ENCODE peak calls at places on chromosomes 6 and 20, in seven cellular contexts. F is progenitor cell of endocrine pancreas, Q is tibial nerve, U is prostate gland, O is bronchial epithelial cell, J is ovary, K is RWPE1. Y is an unnamed sample.

GRCh38 chr20:15491564-15491963 is 1081.7 kb downstream of the KIF16B start:
- DNase-seq in F (no peak), Q (no peak), U (no peak), O (peak; percentile 19), J (no peak), K (no peak), Y (no peak)

GRCh38 chr20:62875419-62876355 is 14.1 kb upstream of the TCFL5 start:
- DNase-seq in F (peak; percentile 62), Q (peak; percentile 53), U (peak; percentile 60), O (peak; percentile 42), J (peak; percentile 69), K (peak; percentile 81), Y (no peak)

GRCh38 chr6:134063966-134064445 is 11.6 kb upstream of the SLC2A12 start:
- DNase-seq in F (peak; percentile 28), Q (peak; percentile 24), U (peak; percentile 63), O (peak; percentile 69), J (peak; percentile 46), K (peak; percentile 70), Y (peak; percentile 22)

GRCh38 chr6:69179681-69180080 is 544.6 kb downstream of the ADGRB3 start:
- DNase-seq in F (no peak), Q (no peak), U (no peak), O (peak; percentile 63), J (no peak), K (peak; percentile 2), Y (no peak)

GRCh38 chr6:45795678-45796077 is 220.0 kb downstream of the CLIC5 start:
- DNase-seq in F (no peak), Q (no peak), U (no peak), O (no peak), J (no peak), K (no peak), Y (no peak)

GRCh38 chr6:17585766-17586502 is 14.2 kb upstream of the FAM8A1 start:
- DNase-seq in F (no peak), Q (no peak), U (no peak), O (peak; percentile 56), J (no peak), K (peak; percentile 26), Y (no peak)

GRCh38 chr6:4804095-4804494 is 27.9 kb downstream of the CDYL start:
- DNase-seq in F (no peak), Q (no peak), U (no peak), O (peak; percentile 73), J (no peak), K (peak; percentile 68), Y (no peak)

GRCh38 chr6:157514659-157515496 is 133.9 kb downstream of the ZDHHC14 start:
- DNase-seq in F (no peak), Q (no peak), U (no peak), O (peak; percentile 46), J (no peak), K (peak; percentile 67), Y (no peak)

DNA sequence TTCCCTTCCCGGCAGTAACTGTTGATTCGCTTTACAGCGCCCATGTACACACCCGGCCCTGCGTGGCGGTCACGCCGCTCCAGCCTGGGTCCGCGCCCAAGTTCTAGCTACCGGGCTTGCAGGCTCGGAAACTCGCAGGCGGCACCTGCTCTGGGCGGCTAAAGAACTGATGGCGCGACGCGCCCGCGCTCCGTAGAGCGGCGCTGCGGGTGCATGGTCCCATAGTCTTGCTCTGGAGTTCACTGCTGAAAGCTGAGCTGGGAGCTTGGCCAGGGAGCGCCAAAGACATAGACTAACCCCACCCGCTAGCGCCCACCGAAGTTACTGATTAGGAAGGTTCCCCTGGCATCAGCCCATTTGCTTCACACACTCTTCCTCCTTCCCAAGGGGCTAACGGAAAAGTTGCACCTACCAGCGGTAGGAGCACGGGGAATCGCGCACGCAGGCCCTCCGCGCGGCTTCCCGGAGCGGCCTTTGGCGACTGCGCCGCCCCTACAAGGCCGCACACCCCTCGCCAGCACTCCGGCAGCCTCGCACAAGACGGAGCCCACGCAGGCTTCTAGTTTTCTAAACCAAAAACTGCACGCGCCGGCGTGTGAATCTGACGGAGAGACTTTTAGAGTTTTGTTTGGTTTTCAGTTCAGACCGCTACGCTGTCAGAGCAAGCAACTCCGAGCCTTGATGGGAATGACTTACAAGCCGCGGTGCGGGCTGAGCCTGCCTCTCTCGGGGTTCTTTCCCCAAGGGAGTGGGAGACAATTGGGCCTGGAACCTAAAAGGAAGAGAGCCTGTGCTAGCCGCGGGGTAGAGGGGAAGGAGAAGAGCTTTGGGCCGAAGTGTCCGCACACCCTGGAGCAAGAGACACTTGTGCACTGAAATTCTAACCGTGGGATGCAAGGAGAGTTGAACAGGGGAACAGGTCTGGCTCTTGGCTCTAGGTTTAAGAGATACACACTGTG is 994 bp upstream of the POU3F2 start:
- DNase-seq in F (no peak), Q (no peak), U (no peak), O (no peak), J (no peak), K (no peak), Y (no peak)
- TF ChIP-seq CTCF in F (peak; percentile 28), Q (no peak), U (no peak), O (no peak), J (no peak), K (no peak), Y (no peak)

GRCh38 chr20:34751453-34751852 is 47.3 kb downstream of the TP53INP2 start:
- DNase-seq in F (no peak), Q (no peak), U (no peak), O (no peak), J (no peak), K (no peak), Y (no peak)

GRCh38 chr20:34750484-34750883 is 46.3 kb downstream of the TP53INP2 start:
- DNase-seq in F (no peak), Q (no peak), U (no peak), O (no peak), J (no peak), K (no peak), Y (no peak)

GRCh38 chr20:34754611-34755010 is 50.5 kb downstream of the TP53INP2 start:
- DNase-seq in F (no peak), Q (no peak), U (no peak), O (no peak), J (no peak), K (no peak), Y (no peak)

GRCh38 chr20:34755367-34755766 is 51.2 kb downstream of the TP53INP2 start:
- DNase-seq in F (no peak), Q (no peak), U (no peak), O (no peak), J (no peak), K (no peak), Y (no peak)

DNA sequence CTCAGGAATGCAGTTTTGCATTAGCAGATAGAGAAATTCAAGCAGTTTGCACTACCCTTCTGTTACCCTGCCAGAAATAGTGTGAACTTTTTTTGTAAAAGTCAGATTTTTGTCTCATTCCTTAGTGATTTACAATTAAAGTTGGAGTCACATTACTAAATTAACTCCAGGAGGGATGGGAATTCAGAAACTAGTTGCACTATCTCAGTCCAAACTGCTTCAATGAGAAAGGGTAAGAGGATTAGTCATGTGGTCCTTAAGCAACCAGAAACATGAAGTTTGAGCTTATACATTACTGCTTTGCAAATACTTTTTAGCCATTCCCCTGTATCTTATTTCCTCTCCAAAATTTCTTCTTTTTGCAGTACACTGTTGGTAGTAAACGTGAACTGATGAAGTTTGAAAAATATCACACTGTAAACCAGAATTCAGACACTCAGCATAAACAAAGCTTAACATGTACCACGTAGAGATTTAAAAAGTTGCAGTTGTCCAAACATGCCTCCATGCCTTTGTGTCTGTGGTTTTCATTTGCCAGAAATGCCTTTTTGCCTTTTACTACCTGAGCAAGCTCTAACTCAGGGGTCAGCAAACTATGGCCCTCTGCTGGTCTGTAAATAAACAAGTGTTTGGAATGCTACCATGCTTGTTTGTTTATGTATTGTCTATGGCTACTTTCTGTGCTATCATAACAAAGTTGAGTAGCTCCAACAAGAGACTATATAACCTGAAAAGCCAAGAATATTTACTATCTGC is 49.7 kb downstream of the TP53INP2 start:
- DNase-seq in F (no peak), Q (no peak), U (no peak), O (peak; percentile 49), J (no peak), K (no peak), Y (no peak)
- TF ChIP-seq CTCF in F (no peak), Q (no peak), U (no peak), O (no peak), J (no peak), K (no peak), Y (no peak)

GRCh38 chr6:160750276-160750689 is 48.2 kb downstream of the PLG start:
- DNase-seq in F (peak; percentile 35), Q (no peak), U (no peak), O (peak; percentile 48), J (no peak), K (peak; percentile 29), Y (no peak)
- TF ChIP-seq CTCF in F (peak; percentile 80), Q (no peak), U (no peak), O (peak; percentile 91), J (no peak), K (peak; percentile 21), Y (no peak)

GRCh38 chr6:152745509-152746171 is 5.0 kb upstream of the VIP start:
- DNase-seq in F (no peak), Q (no peak), U (no peak), O (no peak), J (no peak), K (no peak), Y (no peak)

GRCh38 chr6:152750694-152751093 is at the start of gene VIP:
- DNase-seq in F (peak; percentile 28), Q (no peak), U (no peak), O (peak; percentile 37), J (no peak), K (peak; percentile 30), Y (no peak)

GRCh38 chr6:152746172-152746553 is 4.4 kb upstream of the VIP start:
- DNase-seq in F (no peak), Q (no peak), U (no peak), O (peak; percentile 96), J (no peak), K (peak; percentile 70), Y (no peak)

GRCh38 chr6:152749336-152749735 is 1.3 kb upstream of the VIP start:
- DNase-seq in F (no peak), Q (no peak), U (no peak), O (no peak), J (no peak), K (no peak), Y (no peak)

GRCh38 chr6:152748843-152749242 is 1.8 kb upstream of the VIP start:
- DNase-seq in F (no peak), Q (no peak), U (no peak), O (peak; percentile 37), J (no peak), K (no peak), Y (no peak)
- TF ChIP-seq CTCF in F (peak; percentile 35), Q (peak; percentile 8), U (no peak), O (no peak), J (no peak), K (peak; percentile 15), Y (no peak)

DNA sequence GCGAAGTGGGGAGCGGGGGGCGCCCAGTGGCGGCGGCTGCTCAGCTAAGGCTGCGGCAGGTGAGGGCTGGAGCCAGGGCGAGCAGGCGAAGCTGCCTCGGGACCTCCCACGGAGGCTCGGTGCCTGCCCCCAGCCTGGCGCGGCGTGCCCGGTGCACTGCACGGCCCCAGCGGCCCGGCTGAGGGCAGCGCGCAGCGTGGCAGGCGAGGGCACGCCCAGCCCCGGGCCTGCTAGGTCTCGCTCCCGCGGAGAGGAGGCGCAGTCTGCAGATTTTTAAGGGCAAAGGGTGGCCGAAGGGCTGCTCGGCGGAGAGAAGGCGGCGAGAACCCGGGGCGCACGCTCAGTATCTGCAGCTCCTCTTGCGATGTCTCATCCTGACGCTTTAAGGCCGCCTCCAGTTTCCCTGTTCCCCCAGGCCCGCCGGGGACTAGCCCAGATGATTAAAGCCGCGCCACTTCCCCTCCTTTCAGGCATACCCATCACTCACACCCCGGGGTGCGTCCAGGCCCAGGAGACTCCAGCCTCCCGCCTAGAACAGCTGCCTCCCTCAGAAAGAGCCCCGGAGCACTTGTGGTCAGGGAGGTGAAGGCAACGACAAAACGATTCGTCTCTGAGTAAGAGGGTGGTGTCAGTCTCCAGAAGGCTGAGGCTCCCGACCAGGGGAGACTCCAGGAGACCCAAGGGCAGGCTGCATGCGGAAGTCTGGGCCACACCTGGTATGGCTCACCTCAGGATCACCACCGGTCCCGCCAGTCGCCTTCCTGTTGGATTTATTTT is at the start of gene FERMT1:
- DNase-seq in F (peak; percentile 54), Q (no peak), U (peak; percentile 54), O (peak; percentile 97), J (peak; percentile 48), K (peak; percentile 88), Y (no peak)
- TF ChIP-seq CTCF in F (peak; percentile 48), Q (no peak), U (no peak), O (peak; percentile 39), J (no peak), K (peak; percentile 50), Y (no peak)

Y was measured in natural killer cell.